ENCODE peak calls at places on chromosome 10, in seven cellular contexts. V is HepG2, Z is GM12878, P is SK-N-SH, Q is HCT116, N is H1, X is K562. E is an unnamed sample.
A peak's percentile ranks its signal among the peaks of the same experiment; 100 is the strongest.

GRCh38 chr10:100567249-100567648 is 31.5 kb downstream of the HIF1AN start:
- DNase-seq in V (no peak), Z (no peak), P (no peak), Q (no peak), N (no peak), X (no peak), E (no peak)

GRCh38 chr10:107098326-107098725 is 66.2 kb downstream of the SORCS1 start:
- DNase-seq in V (no peak), Z (no peak), P (no peak), Q (no peak), N (no peak), X (no peak), E (no peak)

GRCh38 chr10:125783957-125784356 is 8.3 kb upstream of the MMP21 start:
- DNase-seq in V (no peak), Z (peak; percentile 60), P (no peak), Q (no peak), N (no peak), X (peak; percentile 9), E (no peak)

GRCh38 chr10:25178411-25178810 is 3.6 kb downstream of the GPR158 start:
- DNase-seq in V (no peak), Z (no peak), P (no peak), Q (no peak), N (no peak), X (no peak), E (no peak)

GRCh38 chr10:89853796-89854195 is 152.4 kb downstream of the KIF20B start:
- DNase-seq in V (peak; percentile 5), Z (no peak), P (peak; percentile 49), Q (no peak), N (peak; percentile 39), X (peak; percentile 32), E (peak; percentile 42)

GRCh38 chr10:4266387-4267083 is 481.5 kb upstream of the KLF6 start:
- DNase-seq in V (no peak), Z (no peak), P (no peak), Q (no peak), N (no peak), X (no peak), E (no peak)

GRCh38 chr10:30437039-30437781 is 3.2 kb downstream of the MAP3K8 start:
- DNase-seq in V (no peak), Z (no peak), P (no peak), Q (no peak), N (no peak), X (peak; percentile 91), E (no peak)

GRCh38 chr10:84244651-84245270 is at the start of gene RGR:
- DNase-seq in V (peak; percentile 75), Z (no peak), P (no peak), Q (no peak), N (no peak), X (no peak), E (no peak)

GRCh38 chr10:33327750-33328149 is 6.7 kb downstream of the NRP1 start:
- DNase-seq in V (no peak), Z (no peak), P (no peak), Q (no peak), N (no peak), X (no peak), E (no peak)

GRCh38 chr10:13695588-13695987 is 108.8 kb downstream of the PRPF18 start:
- DNase-seq in V (no peak), Z (no peak), P (no peak), Q (no peak), N (no peak), X (no peak), E (no peak)

GRCh38 chr10:90746829-90747228 is 111.0 kb downstream of the HTR7 start:
- DNase-seq in V (no peak), Z (no peak), P (no peak), Q (no peak), N (no peak), X (no peak), E (no peak)

GRCh38 chr10:44376504-44377099 is 8.3 kb downstream of the CXCL12 start:
- DNase-seq in V (no peak), Z (no peak), P (no peak), Q (no peak), N (no peak), X (no peak), E (no peak)

GRCh38 chr10:132560248-132560731 is 22.7 kb downstream of the INPP5A start:
- DNase-seq in V (no peak), Z (no peak), P (no peak), Q (no peak), N (no peak), X (peak; percentile 45), E (no peak)

GRCh38 chr10:34547695-34548094 is 267.4 kb downstream of the PARD3 start:
- DNase-seq in V (no peak), Z (no peak), P (no peak), Q (no peak), N (no peak), X (no peak), E (no peak)

GRCh38 chr10:51288511-51288910 is 214.2 kb downstream of the PRKG1 start:
- DNase-seq in V (no peak), Z (no peak), P (no peak), Q (no peak), N (no peak), X (no peak), E (no peak)

GRCh38 chr10:19518632-19519031 is 297.6 kb upstream of the PLXDC2 start:
- DNase-seq in V (no peak), Z (no peak), P (no peak), Q (no peak), N (no peak), X (no peak), E (no peak)

GRCh38 chr10:44398747-44399477 is 14.0 kb upstream of the CXCL12 start:
- DNase-seq in V (no peak), Z (no peak), P (no peak), Q (no peak), N (no peak), X (no peak), E (no peak)

GRCh38 chr10:79116363-79116762 is 47.6 kb downstream of the ZMIZ1 start:
- DNase-seq in V (no peak), Z (peak; percentile 31), P (no peak), Q (no peak), N (no peak), X (no peak), E (no peak)

GRCh38 chr10:59678884-59679301 is 30.8 kb downstream of the SLC16A9 start:
- DNase-seq in V (no peak), Z (no peak), P (no peak), Q (no peak), N (no peak), X (no peak), E (no peak)

GRCh38 chr10:13698217-13698616 is 111.5 kb downstream of the PRPF18 start:
- DNase-seq in V (no peak), Z (no peak), P (no peak), Q (no peak), N (no peak), X (no peak), E (no peak)

GRCh38 chr10:75959209-75959608 is 527.8 kb downstream of the LRMDA start:
- DNase-seq in V (peak; percentile 54), Z (no peak), P (no peak), Q (peak; percentile 80), N (no peak), X (no peak), E (no peak)

GRCh38 chr10:24034571-24034970 is 174.4 kb upstream of the KIAA1217 start:
- DNase-seq in V (no peak), Z (no peak), P (peak; percentile 3), Q (no peak), N (no peak), X (no peak), E (peak; percentile 8)

GRCh38 chr10:79048639-79049550 is 19.9 kb upstream of the ZMIZ1 start:
- DNase-seq in V (no peak), Z (no peak), P (no peak), Q (no peak), N (no peak), X (no peak), E (peak; percentile 71)

GRCh38 chr10:116120688-116121087 is 152.3 kb downstream of the GFRA1 start:
- DNase-seq in V (no peak), Z (no peak), P (no peak), Q (no peak), N (peak; percentile 33), X (peak; percentile 31), E (no peak)

GRCh38 chr10:131451407-131452015 is 140.0 kb upstream of the TCERG1L start:
- DNase-seq in V (no peak), Z (no peak), P (no peak), Q (no peak), N (no peak), X (no peak), E (no peak)

GRCh38 chr10:60816624-60817023 is 38.3 kb downstream of the CDK1 start:
- DNase-seq in V (peak; percentile 71), Z (peak; percentile 26), P (peak; percentile 68), Q (peak; percentile 64), N (no peak), X (peak; percentile 88), E (peak; percentile 88)

GRCh38 chr10:101839421-101840063 is 4.1 kb downstream of the KCNIP2 start:
- DNase-seq in V (no peak), Z (no peak), P (peak; percentile 77), Q (peak; percentile 38), N (no peak), X (peak; percentile 57), E (peak; percentile 45)
- TF ChIP-seq JUND in V (no peak), Z (no peak), P (no peak), Q (no peak), N (no peak), X (no peak), E (no peak)

GRCh38 chr10:22713853-22714523 is 390 bp downstream of the PIP4K2A start:
- DNase-seq in V (no peak), Z (no peak), P (no peak), Q (no peak), N (no peak), X (peak; percentile 56), E (peak; percentile 30)
- TF ChIP-seq JUND in V (no peak), Z (no peak), P (no peak), Q (no peak), N (no peak), X (no peak), E (no peak)

GRCh38 chr10:129500617-129501339 is 33.7 kb downstream of the MGMT start:
- DNase-seq in V (peak; percentile 57), Z (no peak), P (no peak), Q (no peak), N (no peak), X (no peak), E (no peak)
- TF ChIP-seq JUND in V (no peak), Z (no peak), P (no peak), Q (no peak), N (no peak), X (no peak), E (no peak)

GRCh38 chr10:124151466-124152095 is 58.2 kb upstream of the CHST15 start:
- DNase-seq in V (no peak), Z (no peak), P (no peak), Q (no peak), N (no peak), X (no peak), E (no peak)

GRCh38 chr10:124153601-124153930 is 60.2 kb upstream of the CHST15 start:
- DNase-seq in V (no peak), Z (peak; percentile 16), P (no peak), Q (peak; percentile 13), N (no peak), X (no peak), E (no peak)

GRCh38 chr10:124152139-124152780 is 58.9 kb upstream of the CHST15 start:
- DNase-seq in V (peak; percentile 38), Z (no peak), P (no peak), Q (peak; percentile 87), N (no peak), X (no peak), E (no peak)

GRCh38 chr10:124150807-124151417 is 57.5 kb upstream of the CHST15 start:
- DNase-seq in V (no peak), Z (no peak), P (no peak), Q (no peak), N (no peak), X (no peak), E (no peak)

GRCh38 chr10:124152781-124153600 is 59.6 kb upstream of the CHST15 start:
- DNase-seq in V (peak; percentile 54), Z (peak; percentile 65), P (peak; percentile 50), Q (peak; percentile 100), N (peak; percentile 41), X (peak; percentile 1), E (peak; percentile 38)
- TF ChIP-seq JUND in V (no peak), Z (peak; percentile 36), P (no peak), Q (no peak), N (no peak), X (no peak), E (no peak)